ENCODE peak calls at places on chromosomes 1 and 21, in six cellular contexts. X, Q, D, O, M and C are unnamed samples. For H3K27me3, the result is how much of the 10 kb centered on the place peaks cover.

GRCh38 chr1:167627865-167628641 is 2.0 kb upstream of the RCSD1 start:
- DNase-seq in M (no peak), X (no peak), O (peak), Q (no peak), D (peak), C (no peak)

GRCh38 chr21:16455978-16456377 is 726.2 kb downstream of the USP25 start:
- DNase-seq in D (no peak), O (no peak), Q (no peak), M (no peak), X (no peak), C (no peak)

GRCh38 chr21:27268290-27268689 is 301.4 kb upstream of the ADAMTS5 start:
- DNase-seq in O (no peak), M (no peak), X (no peak), D (no peak), Q (no peak), C (no peak)

GRCh38 chr1:88661188-88661587 is 22.9 kb upstream of the PKN2 start:
- DNase-seq in X (no peak), O (no peak), Q (no peak), M (no peak), D (no peak), C (no peak)

GRCh38 chr1:15950302-15950701 is 25.6 kb downstream of the ZBTB17 start:
- DNase-seq in M (no peak), Q (no peak), D (no peak), O (no peak), X (no peak), C (no peak)

GRCh38 chr1:85357817-85358216 is 81.4 kb upstream of the BCL10 start:
- DNase-seq in M (no peak), D (no peak), X (no peak), O (no peak), Q (no peak), C (no peak)

GRCh38 chr1:41380979-41381690 is 19.9 kb downstream of the FOXO6 start:
- DNase-seq in M (peak), Q (no peak), X (peak), D (no peak), O (no peak), C (peak)

GRCh38 chr1:87334351-87335174 is 5.9 kb downstream of the LMO4 start:
- DNase-seq in X (no peak), Q (no peak), M (no peak), O (no peak), D (peak), C (peak)

GRCh38 chr1:40648928-40649591 is 16.4 kb downstream of the RIMS3 start:
- DNase-seq in Q (no peak), O (no peak), X (no peak), D (no peak), M (no peak), C (no peak)

GRCh38 chr1:24929091-24929875 is 793 bp downstream of the RUNX3 start:
- DNase-seq in X (no peak), O (peak), Q (no peak), D (peak), M (no peak), C (no peak)

GRCh38 chr1:178928985-178929384 is 58.1 kb upstream of the ANGPTL1 start:
- DNase-seq in M (no peak), X (no peak), O (no peak), Q (no peak), D (no peak), C (no peak)

GRCh38 chr1:31354266-31354665 is 18.6 kb downstream of the FABP3 start:
- DNase-seq in D (no peak), Q (no peak), M (no peak), O (no peak), X (no peak), C (no peak)

GRCh38 chr1:3023994-3024393 is 2.7 kb downstream of the ACTRT2 start:
- DNase-seq in X (no peak), Q (no peak), D (no peak), O (no peak), M (no peak), C (no peak)

GRCh38 chr1:10909697-10910489 is 102.6 kb upstream of the TARDBP start:
- DNase-seq in O (peak), D (peak), M (no peak), X (no peak), Q (peak), C (peak)

GRCh38 chr1:180670681-180671080 is 38.9 kb downstream of the XPR1 start:
- DNase-seq in X (no peak), Q (no peak), D (no peak), O (no peak), M (no peak), C (no peak)

GRCh38 chr1:33211972-33212371 is 30.1 kb upstream of the TRIM62 start:
- DNase-seq in Q (no peak), X (no peak), D (no peak), O (no peak), M (no peak), C (no peak)

GRCh38 chr1:85582687-85583354 is 2.3 kb downstream of the CCN1 start:
- DNase-seq in D (no peak), M (no peak), Q (no peak), X (no peak), O (no peak), C (no peak)

DNA sequence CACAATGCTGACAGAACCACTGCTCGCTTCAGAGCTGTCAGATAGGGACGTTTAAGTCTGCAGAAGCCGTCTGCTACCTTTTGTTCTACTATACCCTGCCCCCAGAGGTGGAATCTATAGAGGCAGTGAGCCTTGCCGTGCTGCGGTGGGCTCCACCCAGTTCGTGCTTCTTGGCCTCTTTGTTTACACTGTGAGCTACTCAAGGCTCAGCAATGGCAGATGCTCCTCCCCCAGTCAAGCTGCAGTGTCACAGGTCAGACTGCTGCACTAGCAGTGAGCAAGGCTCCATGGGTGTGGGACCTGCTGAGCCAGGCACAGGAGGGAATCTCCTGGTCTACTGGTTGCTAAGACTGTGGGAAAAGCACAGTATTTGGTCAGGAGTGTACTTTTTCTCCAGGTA is 47.1 kb downstream of the LEPR start:
- DNase-seq in X (no peak), Q (no peak), D (no peak), M (no peak), O (no peak), C (no peak)
- TF ChIP-seq CTCF in X (no peak), Q (no peak), D (no peak), M (no peak), O (no peak), C (no peak)

DNA sequence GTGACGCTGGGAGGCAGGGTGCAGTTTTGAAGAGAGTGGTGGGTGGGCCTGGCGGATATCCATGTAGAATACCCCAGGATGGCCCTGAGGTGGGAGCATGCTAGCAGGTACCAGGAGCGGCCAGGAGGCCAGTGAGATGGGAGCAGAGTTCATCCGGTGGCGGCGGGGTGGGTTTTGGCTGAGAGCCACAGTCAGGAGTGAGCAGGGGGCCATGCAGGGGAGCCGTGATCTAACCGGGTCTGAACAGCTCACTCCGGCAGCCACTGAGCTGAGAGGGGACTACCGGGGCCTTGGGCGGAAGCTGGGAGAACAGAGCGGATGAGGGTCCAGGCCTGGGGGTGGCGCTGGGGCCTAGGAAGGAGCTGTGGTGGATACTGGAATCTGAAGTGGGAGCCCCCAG is 47.6 kb upstream of the LRP8 start:
- DNase-seq in O (no peak), D (no peak), M (no peak), Q (no peak), X (no peak), C (peak)
- H3K27me3 ChIP-seq in O (under half), D (under half), M (under half), Q (under half), X (under half), C (under half)

GRCh38 chr1:4172659-4173599 is 272.9 kb upstream of the C1orf174 start:
- DNase-seq in D (no peak), X (no peak), Q (no peak), O (no peak), M (peak), C (peak)
- TF ChIP-seq POLR2A in D (no peak), X (no peak), Q (no peak), O (no peak), M (no peak), C (no peak)

DNA sequence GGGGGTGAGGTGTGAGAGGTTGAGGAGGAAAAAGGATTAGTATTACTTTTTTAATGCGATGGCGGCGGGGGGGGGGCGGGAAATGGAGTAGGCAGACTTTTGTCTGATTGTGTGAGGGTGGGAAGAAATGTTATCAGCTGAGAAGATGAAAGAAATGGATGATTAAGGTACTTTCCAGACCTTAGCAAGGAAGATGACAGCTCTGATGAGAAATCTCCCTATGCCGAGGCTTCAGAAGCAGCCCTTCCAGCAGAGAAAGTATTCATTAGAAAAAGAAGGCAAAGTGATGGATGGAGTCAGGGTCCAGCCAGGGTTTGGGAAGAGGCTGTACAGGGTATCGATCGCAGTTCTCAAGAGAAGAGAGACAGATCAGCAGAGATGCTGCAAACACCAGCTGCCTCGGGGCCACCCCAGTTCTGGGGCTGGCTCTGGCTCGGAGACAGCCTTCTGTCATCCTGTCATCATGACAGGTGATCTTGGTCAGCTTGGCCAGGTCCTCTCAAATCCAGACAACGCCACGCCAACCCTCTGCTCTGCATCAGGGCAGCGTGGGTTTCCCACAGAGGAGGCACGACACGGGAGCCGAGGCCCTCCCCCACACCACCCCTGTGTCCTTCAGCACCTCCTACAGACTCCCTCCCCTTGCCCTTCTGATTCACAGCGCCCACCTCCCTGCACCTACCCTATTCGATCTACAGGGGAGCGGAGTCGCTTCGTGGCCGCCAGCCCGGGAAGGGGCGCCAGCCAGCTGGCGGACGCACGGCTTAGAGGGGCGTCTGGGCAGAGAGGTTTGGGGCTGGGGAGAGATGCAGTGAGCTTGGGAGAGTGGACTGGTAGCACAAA is 688 bp upstream of the ATXN7L2 start:
- DNase-seq in O (peak), D (no peak), X (no peak), M (peak), Q (no peak), C (no peak)
- TF ChIP-seq CTCF in O (peak), D (no peak), X (no peak), M (no peak), Q (no peak), C (no peak)